ENCODE peak calls at places on chromosome 4, in five cellular contexts. One of them, this sample, is unnamed.

GRCh38 chr4:75099321-75099720 is 166.4 kb downstream of the PARM1 start:
- DNase-seq in NT2/D1: no peak
- DNase-seq in GM12878: peak; percentile 56
- DNase-seq in H1: no peak
- DNase-seq in HepG2: no peak
- DNase-seq in this sample: no peak

GRCh38 chr4:73726000-73726399 is 14.4 kb upstream of the CXCL8 start:
- DNase-seq in NT2/D1: no peak
- DNase-seq in GM12878: no peak
- DNase-seq in H1: no peak
- DNase-seq in HepG2: no peak
- DNase-seq in this sample: no peak

GRCh38 chr4:113784497-113785254 is 23.1 kb upstream of the CAMK2D start:
- DNase-seq in NT2/D1: no peak
- DNase-seq in GM12878: no peak
- DNase-seq in H1: no peak
- DNase-seq in HepG2: peak; percentile 83
- DNase-seq in this sample: no peak

GRCh38 chr4:5982156-5982973 is 35.9 kb downstream of the C4orf50 start:
- DNase-seq in NT2/D1: no peak
- DNase-seq in GM12878: no peak
- DNase-seq in H1: no peak
- DNase-seq in HepG2: no peak
- DNase-seq in this sample: no peak

GRCh38 chr4:40350627-40351227 is 15.6 kb downstream of the CHRNA9 start:
- DNase-seq in NT2/D1: no peak
- DNase-seq in GM12878: no peak
- DNase-seq in H1: no peak
- DNase-seq in HepG2: no peak
- DNase-seq in this sample: no peak

GRCh38 chr4:179164642-179165338 is 1722.6 kb upstream of the AGA start:
- DNase-seq in NT2/D1: no peak
- DNase-seq in GM12878: no peak
- DNase-seq in H1: no peak
- DNase-seq in HepG2: no peak
- DNase-seq in this sample: no peak

GRCh38 chr4:121510260-121510942 is 129.6 kb upstream of the QRFPR start:
- DNase-seq in NT2/D1: no peak
- DNase-seq in GM12878: no peak
- DNase-seq in H1: no peak
- DNase-seq in HepG2: no peak
- DNase-seq in this sample: no peak

GRCh38 chr4:51851090-51851936 is 8.4 kb downstream of the DCUN1D4 start:
- DNase-seq in NT2/D1: no peak
- DNase-seq in GM12878: no peak
- DNase-seq in H1: no peak
- DNase-seq in HepG2: no peak
- DNase-seq in this sample: no peak

GRCh38 chr4:72797486-72797885 is 228.5 kb upstream of the ADAMTS3 start:
- DNase-seq in NT2/D1: no peak
- DNase-seq in GM12878: no peak
- DNase-seq in H1: no peak
- DNase-seq in HepG2: no peak
- DNase-seq in this sample: no peak

GRCh38 chr4:72546456-72546855 is 22.6 kb downstream of the ADAMTS3 start:
- DNase-seq in NT2/D1: no peak
- DNase-seq in GM12878: no peak
- DNase-seq in H1: no peak
- DNase-seq in HepG2: no peak
- DNase-seq in this sample: no peak

GRCh38 chr4:7266525-7267292 is 74.4 kb downstream of the SORCS2 start:
- DNase-seq in NT2/D1: peak; percentile 46
- DNase-seq in GM12878: no peak
- DNase-seq in H1: peak; percentile 23
- DNase-seq in HepG2: no peak
- DNase-seq in this sample: no peak

GRCh38 chr4:157271166-157271869 is 50.8 kb downstream of the GRIA2 start:
- DNase-seq in NT2/D1: no peak
- DNase-seq in GM12878: no peak
- DNase-seq in H1: no peak
- DNase-seq in HepG2: no peak
- DNase-seq in this sample: no peak

GRCh38 chr4:152385551-152385950 is 150.3 kb downstream of the FBXW7 start:
- DNase-seq in NT2/D1: no peak
- DNase-seq in GM12878: no peak
- DNase-seq in H1: no peak
- DNase-seq in HepG2: no peak
- DNase-seq in this sample: peak; percentile 10

DNA sequence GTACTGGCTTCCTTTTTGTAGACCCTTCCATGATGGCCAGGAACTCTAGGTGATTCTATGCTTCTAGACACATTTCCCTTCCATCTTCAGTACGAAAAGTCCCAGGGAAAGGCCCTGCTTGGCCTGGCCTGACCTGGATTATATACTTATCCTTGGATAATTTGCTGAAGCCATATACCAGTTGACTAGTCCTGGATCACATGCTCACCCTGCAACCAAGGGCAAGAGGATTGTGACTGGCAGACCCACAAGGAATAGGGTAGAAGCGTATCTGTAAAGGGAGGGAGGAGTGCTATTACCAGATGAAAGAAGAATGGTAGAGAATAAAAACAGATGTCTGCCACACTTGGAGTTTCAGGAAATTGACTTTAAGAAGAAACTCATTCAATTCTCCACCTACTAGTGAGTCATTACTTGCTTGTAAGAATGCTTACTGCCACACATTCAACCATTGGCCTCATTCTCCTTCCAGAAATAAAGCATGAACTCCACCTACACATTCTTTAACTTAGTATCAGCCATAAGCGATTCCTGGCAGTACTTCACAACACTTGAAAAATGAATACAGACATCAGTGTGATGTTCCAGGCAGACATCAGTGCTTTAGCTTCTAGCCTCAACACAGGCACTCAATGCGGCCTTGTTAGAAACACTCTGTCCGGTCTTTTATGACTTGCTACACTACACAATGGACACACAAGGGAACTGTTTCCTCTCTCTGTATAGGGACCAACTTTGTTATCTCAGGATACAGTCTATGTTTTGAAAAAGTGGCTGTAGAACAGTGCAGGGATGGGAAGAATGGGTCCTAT is 141.8 kb downstream of the CBR4 start:
- DNase-seq in NT2/D1: no peak
- DNase-seq in GM12878: no peak
- DNase-seq in H1: no peak
- DNase-seq in HepG2: no peak
- DNase-seq in this sample: no peak
- TF ChIP-seq SUZ12 in NT2/D1: no peak
- TF ChIP-seq SUZ12 in GM12878: no peak
- TF ChIP-seq SUZ12 in H1: no peak
- TF ChIP-seq SUZ12 in HepG2: no peak
- TF ChIP-seq SUZ12 in this sample: no peak

DNA sequence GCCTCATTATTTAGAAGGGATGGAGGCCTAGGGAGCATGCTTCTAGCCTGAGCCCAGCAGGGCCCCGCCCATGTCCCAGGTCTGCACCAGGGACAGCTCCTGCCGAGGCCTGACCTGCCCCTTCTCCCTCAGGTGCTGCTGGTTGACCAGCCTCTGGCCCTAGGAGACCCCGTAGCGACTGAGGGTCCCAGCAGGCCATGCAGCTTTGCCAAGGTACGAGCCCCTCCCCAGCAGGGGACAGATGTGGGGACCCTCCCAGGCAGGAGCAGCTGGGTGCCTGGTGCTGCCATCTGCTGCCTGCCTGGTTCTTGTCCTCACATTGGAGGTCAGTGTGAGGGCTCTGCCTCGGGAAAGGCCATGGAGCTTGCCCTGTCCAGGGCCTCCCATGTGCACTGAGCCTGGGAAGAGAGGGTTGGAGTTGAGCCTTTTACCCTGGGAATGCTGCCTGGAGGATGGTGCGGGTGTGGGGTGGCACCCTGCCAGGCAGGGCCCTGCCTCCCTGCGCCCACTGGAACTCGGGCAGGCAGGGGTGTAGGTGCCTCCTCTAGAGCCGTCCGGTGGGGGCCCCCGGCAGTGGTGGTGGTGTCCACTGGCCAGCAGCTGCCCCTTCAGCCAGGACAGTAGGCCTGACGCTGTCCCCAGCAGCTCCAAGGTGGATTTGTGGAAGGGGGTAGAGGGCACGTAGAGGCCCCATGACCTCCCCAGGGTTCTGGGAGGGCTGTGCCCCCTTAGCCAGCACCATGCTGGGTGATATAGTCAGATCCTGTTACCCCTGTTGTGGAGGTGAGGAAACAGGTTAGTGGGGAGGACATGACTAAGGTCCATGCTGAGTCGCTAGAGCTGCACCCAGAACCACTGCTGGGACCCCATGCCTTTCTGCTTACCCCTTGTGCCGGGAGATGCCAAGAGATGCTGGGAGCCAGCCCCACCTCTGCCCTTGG is 2.2 kb upstream of the MSANTD1 start:
- DNase-seq in NT2/D1: no peak
- DNase-seq in GM12878: no peak
- DNase-seq in H1: no peak
- DNase-seq in HepG2: no peak
- DNase-seq in this sample: no peak
- TF ChIP-seq SUZ12 in NT2/D1: no peak
- TF ChIP-seq SUZ12 in GM12878: no peak
- TF ChIP-seq SUZ12 in H1: no peak
- TF ChIP-seq SUZ12 in HepG2: no peak
- TF ChIP-seq SUZ12 in this sample: no peak

GRCh38 chr4:17559709-17560048 is 17.3 kb upstream of the LAP3 start:
- DNase-seq in NT2/D1: no peak
- DNase-seq in GM12878: no peak
- DNase-seq in H1: no peak
- DNase-seq in HepG2: no peak
- DNase-seq in this sample: no peak

GRCh38 chr4:17560065-17560673 is 16.8 kb upstream of the LAP3 start:
- DNase-seq in NT2/D1: no peak
- DNase-seq in GM12878: no peak
- DNase-seq in H1: no peak
- DNase-seq in HepG2: peak; percentile 57
- DNase-seq in this sample: no peak

GRCh38 chr4:17558941-17559708 is 17.9 kb upstream of the LAP3 start:
- DNase-seq in NT2/D1: no peak
- DNase-seq in GM12878: no peak
- DNase-seq in H1: no peak
- DNase-seq in HepG2: peak; percentile 97
- DNase-seq in this sample: no peak

GRCh38 chr4:17562157-17562556 is 14.8 kb upstream of the LAP3 start:
- DNase-seq in NT2/D1: no peak
- DNase-seq in GM12878: no peak
- DNase-seq in H1: no peak
- DNase-seq in HepG2: peak; percentile 46
- DNase-seq in this sample: peak; percentile 23

GRCh38 chr4:17561195-17561909 is 15.6 kb upstream of the LAP3 start:
- DNase-seq in NT2/D1: no peak
- DNase-seq in GM12878: no peak
- DNase-seq in H1: no peak
- DNase-seq in HepG2: no peak
- DNase-seq in this sample: no peak
- TF ChIP-seq SUZ12 in NT2/D1: no peak
- TF ChIP-seq SUZ12 in GM12878: no peak
- TF ChIP-seq SUZ12 in H1: no peak
- TF ChIP-seq SUZ12 in HepG2: no peak
- TF ChIP-seq SUZ12 in this sample: no peak

GRCh38 chr4:20253799-20254409 is 2.2 kb downstream of the SLIT2 start:
- DNase-seq in NT2/D1: no peak
- DNase-seq in GM12878: no peak
- DNase-seq in H1: no peak
- DNase-seq in HepG2: no peak
- DNase-seq in this sample: no peak

GRCh38 chr4:20252656-20253271 is 1.1 kb downstream of the SLIT2 start:
- DNase-seq in NT2/D1: no peak
- DNase-seq in GM12878: no peak
- DNase-seq in H1: no peak
- DNase-seq in HepG2: no peak
- DNase-seq in this sample: peak; percentile 23

GRCh38 chr4:20254517-20255250 is 3.0 kb downstream of the SLIT2 start:
- DNase-seq in NT2/D1: no peak
- DNase-seq in GM12878: no peak
- DNase-seq in H1: no peak
- DNase-seq in HepG2: no peak
- DNase-seq in this sample: peak; percentile 13

GRCh38 chr4:20251796-20252655 is at the start of gene SLIT2:
- DNase-seq in NT2/D1: peak; percentile 69
- DNase-seq in GM12878: no peak
- DNase-seq in H1: no peak
- DNase-seq in HepG2: peak; percentile 47
- DNase-seq in this sample: peak; percentile 89

DNA sequence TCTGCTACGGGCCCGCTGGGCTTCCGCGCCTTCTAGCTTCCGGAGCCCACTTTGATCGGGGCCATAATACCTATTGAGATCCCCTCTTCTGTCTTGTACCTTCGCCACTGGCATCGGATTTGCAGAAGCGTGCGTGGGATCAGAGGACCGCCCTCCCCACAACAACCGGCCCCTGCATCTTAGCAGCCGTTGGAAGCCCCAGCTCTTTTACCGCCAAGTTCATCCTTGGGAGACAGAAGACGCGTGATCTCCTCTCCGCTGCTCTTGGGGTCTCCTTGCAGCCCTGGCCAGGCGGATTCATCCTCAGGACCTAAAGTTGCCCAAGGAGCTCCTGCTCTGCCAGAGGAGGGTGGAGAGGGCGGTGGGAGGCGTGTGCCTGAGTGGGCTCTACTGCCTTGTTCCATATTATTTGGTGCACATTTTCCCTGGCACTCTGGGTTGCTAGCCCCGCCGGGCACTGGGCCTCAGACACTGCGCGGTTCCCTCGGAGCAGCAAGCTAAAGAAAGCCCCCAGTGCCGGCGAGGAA is 1.6 kb downstream of the SLIT2 start:
- DNase-seq in NT2/D1: no peak
- DNase-seq in GM12878: no peak
- DNase-seq in H1: no peak
- DNase-seq in HepG2: no peak
- DNase-seq in this sample: no peak
- TF ChIP-seq SUZ12 in NT2/D1: no peak
- TF ChIP-seq SUZ12 in GM12878: no peak
- TF ChIP-seq SUZ12 in H1: peak; percentile 84
- TF ChIP-seq SUZ12 in HepG2: no peak
- TF ChIP-seq SUZ12 in this sample: no peak

DNA sequence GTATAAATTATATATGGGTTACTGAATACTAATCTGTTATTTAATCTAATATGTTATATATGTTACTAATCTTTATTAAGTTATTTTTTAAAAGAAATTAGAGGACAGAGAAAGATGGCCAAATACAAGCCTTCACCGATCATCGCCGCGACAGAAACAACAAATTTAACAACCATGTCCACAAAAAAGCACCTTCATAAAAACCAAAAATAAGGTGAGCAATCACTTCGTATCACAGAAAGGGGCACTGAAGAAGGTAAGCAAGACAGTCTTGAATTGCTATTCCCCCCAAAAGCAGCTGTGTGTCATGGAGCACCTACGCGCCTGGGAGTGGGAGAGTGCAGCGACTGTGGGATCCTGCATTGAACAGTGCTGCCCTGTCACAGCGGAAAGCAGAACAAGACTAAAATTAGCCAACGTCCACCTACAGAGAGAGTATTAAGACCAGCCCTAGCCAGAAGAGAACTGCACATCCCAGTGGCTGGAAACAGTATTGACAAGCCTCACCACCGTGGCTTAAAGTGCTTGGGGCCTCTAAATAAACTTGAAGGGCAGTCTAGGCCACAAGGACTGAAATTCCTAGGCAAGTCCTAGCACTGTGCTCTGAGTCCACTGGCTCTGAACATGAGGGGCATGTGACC is 38.5 kb downstream of the LRBA start:
- DNase-seq in NT2/D1: no peak
- DNase-seq in GM12878: no peak
- DNase-seq in H1: no peak
- DNase-seq in HepG2: peak; percentile 53
- DNase-seq in this sample: peak; percentile 49
- TF ChIP-seq SUZ12 in NT2/D1: no peak
- TF ChIP-seq SUZ12 in GM12878: no peak
- TF ChIP-seq SUZ12 in H1: no peak
- TF ChIP-seq SUZ12 in HepG2: no peak
- TF ChIP-seq SUZ12 in this sample: no peak

This sample was measured in HEK293T.